ENCODE peak calls at places on chromosomes 11 and 22, in four cellular contexts. I is neuronal stem cell, E is WTC11, B is NCI-H2029. A is an unnamed sample.

GRCh38 chr11:120226242-120226641 is 13.7 kb upstream of the POU2F3 start:
- DNase-seq in E (no peak), I (no peak), B (no peak), A (no peak)

GRCh38 chr22:38423512-38424503 is 31.2 kb downstream of the KCNJ4 start:
- DNase-seq in I (no peak), E (no peak), B (no peak), A (no peak)

GRCh38 chr22:24066872-24067271 is 55.8 kb downstream of the CABIN1 start:
- DNase-seq in B (peak; percentile 85), E (no peak), I (no peak), A (no peak)

GRCh38 chr11:70578831-70579230 is 180.5 kb downstream of the CTTN start:
- DNase-seq in I (no peak), E (no peak), B (no peak), A (no peak)

GRCh38 chr22:50019316-50019715 is 6.8 kb upstream of the IL17REL start:
- DNase-seq in I (no peak), E (no peak), B (no peak), A (no peak)

GRCh38 chr22:45656577-45656976 is 15.1 kb upstream of the ATXN10 start:
- DNase-seq in B (no peak), E (no peak), I (no peak), A (no peak)

GRCh38 chr11:62842171-62842717 is 2.9 kb upstream of the WDR74 start:
- DNase-seq in E (peak; percentile 53), B (no peak), I (no peak), A (no peak)

GRCh38 chr22:46036558-46037408 is 59.8 kb upstream of the WNT7B start:
- DNase-seq in B (peak; percentile 47), I (no peak), E (peak; percentile 28), A (no peak)

GRCh38 chr11:48006301-48006992 is 26.1 kb downstream of the PTPRJ start:
- DNase-seq in B (no peak), I (no peak), E (no peak), A (no peak)

GRCh38 chr11:73859671-73860070 is 17.0 kb downstream of the COA4 start:
- DNase-seq in E (no peak), B (no peak), I (no peak), A (no peak)

GRCh38 chr11:84549221-84549620 is 1077.9 kb downstream of the DLG2 start:
- DNase-seq in B (no peak), I (no peak), E (no peak), A (no peak)

GRCh38 chr11:34601085-34601444 is 19.8 kb upstream of the EHF start:
- DNase-seq in B (no peak), E (no peak), I (no peak), A (no peak)

GRCh38 chr22:30038219-30038618 is 42.0 kb upstream of the HORMAD2 start:
- DNase-seq in B (no peak), E (no peak), I (no peak), A (no peak)

GRCh38 chr11:59674291-59674690 is 5.5 kb upstream of the PATL1 start:
- DNase-seq in I (no peak), E (no peak), B (no peak), A (no peak)

GRCh38 chr11:12161603-12162350 is 51.4 kb downstream of the MICAL2 start:
- DNase-seq in B (no peak), E (no peak), I (no peak), A (no peak)

GRCh38 chr11:32902089-32902665 is 9.6 kb downstream of the QSER1 start:
- DNase-seq in B (no peak), I (no peak), E (no peak), A (no peak)

GRCh38 chr22:47200273-47201051 is 438.0 kb downstream of the TBC1D22A start:
- DNase-seq in I (no peak), B (no peak), E (no peak), A (no peak)

GRCh38 chr11:83105167-83105566 is 33.5 kb upstream of the RAB30 start:
- DNase-seq in B (no peak), E (no peak), I (no peak), A (no peak)

GRCh38 chr11:46729110-46730027 is 10.4 kb downstream of the F2 start:
- DNase-seq in I (no peak), B (no peak), E (no peak), A (no peak)

GRCh38 chr11:2850366-2850765 is 35.2 kb downstream of the CDKN1C start:
- DNase-seq in E (no peak), I (peak; percentile 57), B (no peak), A (no peak)

GRCh38 chr11:65429069-65429681 is 6.6 kb downstream of the NEAT1 start:
- DNase-seq in E (no peak), I (no peak), B (no peak), A (no peak)

A was measured in amygdala.